ENCODE peak calls at places on chromosomes 6 and 20, in five cellular contexts. K is H1, D is fibroblast of lung, B is GM23338, L is neural progenitor cell. S is an unnamed sample. For H3K27me3, the result is how much of the 10 kb centered on the place peaks cover.

GRCh38 chr6:37103169-37104039 is 66.5 kb upstream of the PIM1 start:
- DNase-seq in B (peak), K (no peak), D (peak), L (peak), S (no peak)

GRCh38 chr20:59560588-59561227 is 43.6 kb upstream of the PHACTR3 start:
- DNase-seq in L (peak), D (peak), K (no peak), B (peak), S (no peak)

GRCh38 chr6:150993253-150993652 is 127.8 kb downstream of the MTHFD1L start:
- DNase-seq in L (no peak), D (no peak), K (no peak), B (no peak), S (no peak)

GRCh38 chr20:33503564-33503963 is 13.7 kb downstream of the CBFA2T2 start:
- DNase-seq in K (no peak), B (no peak), L (no peak), D (no peak), S (no peak)

GRCh38 chr6:169940554-169941290 is 189.3 kb downstream of the ERMARD start:
- DNase-seq in D (no peak), L (peak), K (no peak), B (no peak), S (no peak)

GRCh38 chr20:61913423-61914225 is 152.1 kb downstream of the TAF4 start:
- DNase-seq in B (no peak), L (no peak), K (no peak), D (no peak), S (no peak)

GRCh38 chr6:37569999-37570776 is 70.5 kb upstream of the CCDC167 start:
- DNase-seq in D (no peak), K (no peak), L (peak), B (no peak), S (no peak)

GRCh38 chr6:13641315-13641714 is 26.2 kb downstream of the NOL7 start:
- DNase-seq in L (no peak), D (no peak), B (no peak), K (no peak), S (no peak)

GRCh38 chr6:104201557-104201956 is 658.2 kb downstream of the HACE1 start:
- DNase-seq in B (no peak), K (no peak), D (no peak), L (no peak), S (no peak)

GRCh38 chr20:35616465-35617396 is 1.1 kb downstream of the SPAG4 start:
- DNase-seq in K (no peak), B (peak), L (peak), D (peak), S (peak)

GRCh38 chr6:68343901-68344300 is 291.2 kb upstream of the ADGRB3 start:
- DNase-seq in L (peak), D (peak), B (peak), K (peak), S (no peak)

GRCh38 chr6:118712955-118713354 is 61.6 kb upstream of the CEP85L start:
- DNase-seq in K (no peak), D (peak), B (no peak), L (no peak), S (no peak)

GRCh38 chr20:13022401-13023170 is 13.8 kb downstream of the SPTLC3 start:
- DNase-seq in L (no peak), K (no peak), D (peak), B (no peak), S (no peak)

GRCh38 chr6:36678488-36679042 is at the start of gene CDKN1A:
- DNase-seq in K (no peak), D (peak), L (peak), B (peak), S (no peak)

GRCh38 chr20:38883081-38883980 is 42.9 kb upstream of the FAM83D start:
- DNase-seq in L (no peak), B (no peak), D (no peak), K (no peak), S (no peak)

GRCh38 chr20:8851446-8851845 is 217.4 kb upstream of the PLCB4 start:
- DNase-seq in B (no peak), K (no peak), D (no peak), L (no peak), S (no peak)

GRCh38 chr20:3800256-3800877 is 4.3 kb downstream of the CDC25B start:
- DNase-seq in L (no peak), B (peak), K (no peak), D (no peak), S (no peak)

GRCh38 chr6:79864001-79864400 is 83.4 kb downstream of the ELOVL4 start:
- DNase-seq in K (no peak), D (no peak), B (no peak), L (no peak), S (no peak)

GRCh38 chr6:152305672-152306071 is 331.5 kb downstream of the SYNE1 start:
- DNase-seq in B (no peak), L (no peak), D (peak), K (no peak), S (no peak)

DNA sequence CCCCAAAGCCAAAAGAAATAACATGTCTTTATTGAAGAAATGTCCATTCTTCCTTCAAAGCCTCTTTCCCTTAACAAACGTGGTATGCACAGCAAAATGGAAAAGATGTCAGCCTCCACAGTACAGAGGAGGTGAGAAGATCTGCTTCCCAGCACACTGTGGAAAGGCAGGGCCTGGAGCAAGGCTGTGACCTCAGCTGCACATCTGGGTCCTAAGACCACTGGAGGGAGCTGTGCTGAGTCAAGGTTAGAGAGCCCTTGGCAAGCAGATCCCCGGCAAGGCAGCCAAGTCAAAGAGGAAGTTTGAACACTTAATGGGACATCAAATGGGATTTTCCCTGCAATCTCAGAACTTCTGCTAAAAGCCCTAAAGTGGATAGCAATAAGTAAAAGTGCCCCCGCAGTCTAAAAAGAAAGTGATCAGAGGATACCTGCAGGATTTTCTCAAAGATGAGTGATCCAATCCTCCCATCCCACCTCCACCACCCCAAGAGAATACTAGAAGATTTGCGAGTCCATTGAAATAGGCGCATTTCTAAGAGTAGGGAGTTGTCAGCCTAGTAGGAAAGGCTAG is 39.4 kb downstream of the UNC5CL start:
- DNase-seq in B (peak), D (peak), L (peak), K (peak), S (no peak)
- H3K27me3 ChIP-seq in B (under half), D (under half), L (under half), K (under half), S (under half)

GRCh38 chr6:42431356-42431755 is 20.4 kb downstream of the TRERF1 start:
- DNase-seq in L (peak), D (no peak), K (no peak), B (no peak), S (no peak)

GRCh38 chr6:42436825-42437224 is 14.9 kb downstream of the TRERF1 start:
- DNase-seq in L (no peak), B (no peak), D (no peak), K (no peak), S (no peak)

GRCh38 chr6:42433409-42433808 is 18.3 kb downstream of the TRERF1 start:
- DNase-seq in K (no peak), L (no peak), D (no peak), B (no peak), S (no peak)

GRCh38 chr6:42431877-42432276 is 19.8 kb downstream of the TRERF1 start:
- DNase-seq in K (no peak), D (no peak), L (no peak), B (no peak), S (no peak)

GRCh38 chr6:42434237-42434636 is 17.5 kb downstream of the TRERF1 start:
- DNase-seq in L (no peak), D (no peak), B (no peak), K (no peak), S (no peak)
- H3K4me2 ChIP-seq in L (no peak), D (no peak), B (no peak), K (no peak), S (no peak)

GRCh38 chr20:19813839-19814238 is 55.8 kb downstream of the RIN2 start:
- DNase-seq in L (no peak), D (peak), B (no peak), K (no peak), S (no peak)

GRCh38 chr20:19812696-19813095 is 54.6 kb downstream of the RIN2 start:
- DNase-seq in K (no peak), D (no peak), B (no peak), L (no peak), S (no peak)

GRCh38 chr20:19816386-19816785 is 58.3 kb downstream of the RIN2 start:
- DNase-seq in L (no peak), B (no peak), D (no peak), K (no peak), S (no peak)

GRCh38 chr20:19815553-19815991 is 57.5 kb downstream of the RIN2 start:
- DNase-seq in B (peak), L (no peak), D (peak), K (no peak), S (peak)

DNA sequence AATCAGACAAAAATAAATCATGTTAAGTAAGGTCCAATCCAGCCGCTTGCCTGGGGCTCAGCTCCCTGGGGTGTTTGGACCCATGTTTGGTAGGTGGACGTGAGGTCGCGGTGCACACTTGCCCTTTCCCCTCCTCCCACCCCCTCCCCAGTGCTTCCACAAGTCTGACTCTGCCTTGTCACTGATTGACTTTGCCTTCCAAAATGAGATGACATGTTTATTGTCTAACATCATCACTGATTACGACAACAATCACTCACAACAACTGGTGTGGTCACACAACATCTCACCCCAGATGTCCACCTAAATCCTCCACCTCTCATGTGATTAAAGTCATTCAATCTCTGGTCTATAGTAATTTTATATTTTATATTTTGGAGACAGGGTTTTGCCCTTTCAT is 56.2 kb downstream of the RIN2 start:
- DNase-seq in K (no peak), B (no peak), D (no peak), L (no peak), S (no peak)
- H3K27me3 ChIP-seq in K (under half), B (under half), D (under half), L (under half), S (under half)

GRCh38 chr20:41306061-41306727 is 11.3 kb downstream of the ZHX3 start:
- DNase-seq in K (no peak), B (no peak), L (no peak), D (no peak), S (no peak)
- H3K4me2 ChIP-seq in K (no peak), B (no peak), L (no peak), D (no peak), S (no peak)

GRCh38 chr20:56628873-56629463 is at the start of gene TFAP2C:
- DNase-seq in B (peak), D (no peak), K (no peak), L (peak), S (no peak)

GRCh38 chr20:56629464-56630085 is 469 bp downstream of the TFAP2C start:
- DNase-seq in D (no peak), B (peak), K (no peak), L (peak), S (no peak)

GRCh38 chr20:56627122-56628014 is 1.7 kb upstream of the TFAP2C start:
- DNase-seq in K (no peak), B (peak), D (no peak), L (peak), S (no peak)

GRCh38 chr20:56626367-56627121 is 2.6 kb upstream of the TFAP2C start:
- DNase-seq in L (peak), B (peak), K (peak), D (no peak), S (no peak)

DNA sequence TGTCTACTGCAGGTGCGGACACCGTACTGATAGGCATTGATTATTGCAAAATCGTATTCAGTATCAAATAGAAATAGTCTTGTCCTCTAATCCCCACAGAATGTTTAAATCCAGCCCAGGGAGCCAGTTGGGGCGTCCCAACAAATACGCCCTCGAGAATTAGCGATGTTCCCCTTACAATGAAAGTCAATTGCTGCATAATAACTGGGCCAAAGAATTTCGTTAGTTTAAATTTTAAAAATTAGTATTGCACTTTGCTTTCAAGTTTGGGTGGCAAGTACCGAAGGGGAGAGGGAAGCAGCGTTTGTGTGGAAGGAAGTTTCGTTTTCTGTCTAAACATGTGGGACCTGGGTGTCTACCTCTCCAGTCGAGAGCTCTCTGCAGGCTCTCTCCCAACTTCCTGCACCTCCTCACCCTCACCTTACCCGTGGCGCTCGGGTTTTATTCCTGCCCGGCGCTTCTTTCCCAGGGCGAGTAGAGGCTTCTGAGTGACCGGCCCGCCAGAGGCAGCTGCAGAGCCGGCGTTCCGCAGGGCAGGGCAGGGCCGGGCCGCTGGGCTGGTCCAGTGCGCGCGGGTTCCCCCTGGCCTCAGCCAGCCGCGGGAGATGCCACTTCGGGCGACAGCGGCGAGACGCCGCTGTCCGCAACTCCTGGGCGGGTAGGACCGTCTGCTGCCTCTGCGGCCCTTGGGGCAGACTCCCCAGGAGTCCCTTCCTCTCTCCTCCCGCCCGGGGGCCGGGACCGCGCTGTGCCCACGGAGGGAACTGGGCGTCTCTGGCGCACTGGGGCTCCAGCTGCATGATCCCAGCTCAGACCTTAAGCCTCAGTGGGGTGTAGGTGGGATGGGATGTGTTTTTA is 862 bp upstream of the TFAP2C start:
- DNase-seq in L (peak), D (no peak), B (peak), K (no peak), S (no peak)
- H3K27me3 ChIP-seq in L (half or more), D (half or more), B (half or more), K (under half), S (under half)

DNA sequence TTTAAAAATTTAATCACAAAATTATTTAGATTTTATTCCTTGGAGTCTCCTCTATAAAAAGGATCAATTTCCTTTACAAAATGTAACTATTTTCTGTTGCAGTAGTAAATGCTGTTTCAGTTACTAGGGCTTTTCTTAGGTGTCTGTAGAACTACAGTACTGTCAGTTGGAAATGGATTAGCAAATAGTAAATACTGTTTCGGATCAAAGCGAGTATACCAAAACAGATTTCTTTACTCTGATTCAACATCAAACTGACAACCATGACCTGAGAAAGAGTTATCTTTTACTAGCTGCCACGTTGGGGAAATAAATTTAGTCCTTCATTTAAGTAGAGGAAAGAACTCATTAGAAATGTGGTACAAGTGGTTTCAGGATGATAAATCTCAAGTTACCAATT is 172.5 kb downstream of the HS3ST5 start:
- DNase-seq in B (no peak), L (no peak), K (no peak), D (no peak), S (no peak)
- H3K4me2 ChIP-seq in B (no peak), L (no peak), K (no peak), D (no peak), S (no peak)

GRCh38 chr6:90296346-90297123 is at the start of gene BACH2:
- DNase-seq in L (peak), D (peak), B (peak), K (peak), S (no peak)
- H3K27me3 ChIP-seq in L (under half), D (under half), B (under half), K (under half), S (under half)

GRCh38 chr6:32151131-32151884 is 431 bp downstream of the PRRT1 start:
- DNase-seq in L (no peak), B (peak), D (no peak), K (no peak), S (no peak)
- H3K4me2 ChIP-seq in L (peak), B (peak), D (peak), K (peak), S (no peak)

DNA sequence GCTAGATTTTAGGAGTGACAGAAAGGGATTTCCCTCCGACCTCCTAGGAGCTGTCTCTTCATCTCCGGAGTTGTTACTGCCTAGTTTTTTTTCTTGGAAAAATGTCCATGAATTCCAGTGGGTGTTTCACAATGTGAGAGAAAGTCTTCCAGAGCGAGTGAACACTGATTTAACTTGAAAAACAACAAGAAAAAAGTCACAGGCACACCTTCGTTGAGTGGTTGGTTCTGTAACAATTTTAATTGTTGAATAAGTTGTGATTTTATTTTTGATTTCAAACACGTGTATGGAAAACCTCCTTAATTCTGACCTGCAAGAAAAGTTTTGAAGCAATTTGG is 2.9 kb downstream of the TFAP2C start:
- DNase-seq in K (no peak), L (no peak), B (no peak), D (no peak), S (no peak)
- H3K27me3 ChIP-seq in K (under half), L (half or more), B (under half), D (under half), S (under half)

GRCh38 chr6:24382220-24382540 is 20.6 kb upstream of the MRS2 start:
- DNase-seq in D (no peak), B (no peak), K (no peak), L (no peak), S (no peak)

GRCh38 chr6:24374612-24375011 is 16.8 kb upstream of the DCDC2 start:
- DNase-seq in K (no peak), L (no peak), D (no peak), B (no peak), S (no peak)

GRCh38 chr6:24381476-24382219 is 21.1 kb upstream of the MRS2 start:
- DNase-seq in K (no peak), L (no peak), B (no peak), D (no peak), S (no peak)

GRCh38 chr6:24378473-24379097 is 20.7 kb upstream of the DCDC2 start:
- DNase-seq in K (no peak), L (no peak), B (no peak), D (no peak), S (no peak)

DNA sequence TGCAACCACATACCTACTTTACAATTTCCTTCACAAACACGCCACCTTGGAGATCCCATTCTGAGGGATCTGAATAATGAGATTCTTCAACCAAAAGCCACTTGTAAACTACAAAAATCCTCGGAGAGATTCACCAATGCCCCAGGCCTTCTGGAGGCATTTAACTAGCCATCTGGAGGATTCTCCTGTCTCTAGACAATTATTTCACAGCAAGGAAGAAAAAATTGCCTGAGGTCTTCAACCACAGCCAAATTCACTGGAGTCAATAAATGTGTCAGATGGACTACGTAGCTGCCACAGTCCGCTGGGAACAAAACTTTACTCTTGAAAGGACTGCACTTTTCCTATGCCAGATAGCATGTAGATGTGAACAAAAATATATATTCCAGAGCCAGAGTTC is 19.0 kb upstream of the DCDC2 start:
- DNase-seq in K (no peak), B (no peak), L (no peak), D (no peak), S (no peak)
- H3K4me2 ChIP-seq in K (no peak), B (no peak), L (peak), D (no peak), S (no peak)